ENCODE peak calls at places on chromosomes 5 and 9, in seven cellular contexts. O, U, N, I, B, E and T are unnamed samples.

GRCh38 chr9:89633404-89633803 is 28.6 kb downstream of the GADD45G start:
- DNase-seq in U (no peak), I (no peak), E (no peak), B (no peak), O (no peak), N (no peak), T (no peak)

GRCh38 chr5:125679522-125679921 is 743.7 kb upstream of the GRAMD2B start:
- DNase-seq in I (no peak), N (no peak), B (no peak), U (no peak), O (no peak), E (no peak), T (no peak)

GRCh38 chr9:37776328-37776727 is 8.5 kb downstream of the EXOSC3 start:
- DNase-seq in E (no peak), N (no peak), I (no peak), U (no peak), B (no peak), O (no peak), T (no peak)

GRCh38 chr5:380701-381309 is 59.3 kb downstream of the AHRR start:
- DNase-seq in E (no peak), U (no peak), I (peak), N (no peak), B (no peak), O (peak), T (no peak)

GRCh38 chr5:150101019-150101418 is 14.7 kb upstream of the CSF1R start:
- DNase-seq in N (no peak), I (no peak), O (no peak), B (peak), U (no peak), E (peak), T (no peak)

GRCh38 chr9:16721972-16722371 is 148.5 kb downstream of the BNC2 start:
- DNase-seq in B (no peak), I (no peak), U (no peak), O (peak), N (no peak), E (no peak), T (no peak)

GRCh38 chr5:1176473-1177391 is 24.7 kb upstream of the SLC6A19 start:
- DNase-seq in O (no peak), B (peak), N (no peak), U (no peak), I (no peak), E (no peak), T (no peak)

GRCh38 chr9:112761912-112762651 is 11.5 kb downstream of the SNX30 start:
- DNase-seq in O (no peak), I (no peak), B (no peak), U (no peak), E (no peak), N (no peak), T (no peak)

GRCh38 chr5:84378420-84378819 is 6.3 kb downstream of the EDIL3 start:
- DNase-seq in O (peak), N (no peak), B (no peak), E (no peak), U (no peak), I (no peak), T (no peak)
- TF ChIP-seq CTCF in O (no peak), N (no peak), B (no peak), E (no peak), U (no peak), I (no peak), T (no peak)

GRCh38 chr9:134717056-134717455 is 75.5 kb downstream of the COL5A1 start:
- DNase-seq in E (no peak), I (no peak), O (no peak), U (no peak), N (no peak), B (no peak), T (no peak)

GRCh38 chr9:134719331-134719730 is 77.7 kb downstream of the COL5A1 start:
- DNase-seq in I (no peak), O (no peak), U (no peak), N (no peak), E (no peak), B (no peak), T (no peak)

GRCh38 chr9:134720136-134720753 is 78.6 kb downstream of the COL5A1 start:
- DNase-seq in N (no peak), U (no peak), I (no peak), B (no peak), E (no peak), O (no peak), T (no peak)

GRCh38 chr9:134716067-134716466 is 74.5 kb downstream of the COL5A1 start:
- DNase-seq in N (no peak), I (no peak), B (no peak), E (no peak), U (no peak), O (no peak), T (no peak)

GRCh38 chr9:134717793-134718645 is 76.4 kb downstream of the COL5A1 start:
- DNase-seq in I (no peak), B (no peak), U (no peak), O (no peak), E (no peak), N (no peak), T (no peak)
- TF ChIP-seq CTCF in I (no peak), B (no peak), U (no peak), O (no peak), E (no peak), N (no peak), T (no peak)

GRCh38 chr5:176559683-176560082 is 10.5 kb downstream of the CDHR2 start:
- DNase-seq in N (no peak), B (peak), O (no peak), E (no peak), I (no peak), U (no peak), T (no peak)
- TF ChIP-seq CTCF in N (no peak), B (peak), O (no peak), E (no peak), I (no peak), U (no peak), T (no peak)

DNA sequence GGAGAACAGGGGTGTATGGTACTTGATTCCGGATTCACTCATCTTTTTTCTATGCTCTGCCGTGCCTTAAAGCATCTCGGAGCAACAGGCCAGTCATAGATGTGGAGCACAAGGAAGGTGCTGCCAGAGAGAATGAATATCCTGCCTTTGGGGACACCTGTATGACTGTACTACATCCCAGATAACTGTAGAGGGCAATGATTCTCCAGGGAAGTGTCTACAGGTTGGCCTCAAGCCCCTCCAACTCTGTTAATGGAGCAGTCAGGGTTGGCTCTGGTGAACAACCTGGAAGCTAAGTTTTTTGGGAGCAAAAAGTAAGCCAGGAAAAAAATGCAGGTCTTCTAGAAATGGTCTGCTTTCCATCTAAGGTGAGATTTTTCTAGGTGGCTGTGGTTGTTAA is 71.0 kb downstream of the NREP start:
- DNase-seq in E (no peak), U (no peak), I (no peak), N (no peak), O (no peak), B (peak), T (no peak)
- TF ChIP-seq CTCF in E (no peak), U (no peak), I (no peak), N (no peak), O (no peak), B (peak), T (peak)

GRCh38 chr9:109956811-109957440 is 176.9 kb downstream of the PALM2AKAP2 start:
- DNase-seq in I (no peak), O (no peak), U (no peak), B (peak), N (no peak), E (no peak), T (no peak)

GRCh38 chr9:109953300-109953699 is 173.3 kb downstream of the PALM2AKAP2 start:
- DNase-seq in I (peak), U (no peak), E (no peak), N (no peak), O (no peak), B (no peak), T (no peak)

GRCh38 chr9:109948453-109948852 is 168.5 kb downstream of the PALM2AKAP2 start:
- DNase-seq in U (no peak), B (no peak), I (no peak), O (no peak), E (no peak), N (no peak), T (no peak)

GRCh38 chr9:109950710-109951443 is 170.9 kb downstream of the PALM2AKAP2 start:
- DNase-seq in B (no peak), I (no peak), O (no peak), N (no peak), E (peak), U (no peak), T (peak)

GRCh38 chr9:109953813-109954489 is 174.0 kb downstream of the PALM2AKAP2 start:
- DNase-seq in U (no peak), E (no peak), I (no peak), B (peak), N (no peak), O (no peak), T (no peak)
- TF ChIP-seq CTCF in U (no peak), E (no peak), I (no peak), B (peak), N (no peak), O (peak), T (peak)

GRCh38 chr5:78361226-78361993 is 993 bp downstream of the SCAMP1 start:
- DNase-seq in E (no peak), B (peak), N (peak), I (peak), U (peak), O (peak), T (peak)
- TF ChIP-seq CTCF in E (no peak), B (peak), N (no peak), I (no peak), U (no peak), O (peak), T (no peak)

GRCh38 chr5:141182248-141182647 is at the start of gene PCDHB16:
- DNase-seq in U (no peak), I (no peak), B (peak), O (peak), N (peak), E (no peak), T (no peak)
- TF ChIP-seq CTCF in U (peak), I (no peak), B (peak), O (peak), N (peak), E (no peak), T (no peak)

GRCh38 chr5:175821790-175822211 is 49.6 kb upstream of the CPLX2 start:
- DNase-seq in O (no peak), N (no peak), E (peak), U (no peak), B (no peak), I (no peak), T (peak)
- TF ChIP-seq CTCF in O (no peak), N (no peak), E (no peak), U (no peak), B (no peak), I (no peak), T (no peak)